ENCODE peak calls at places on chromosomes 7 and 10, in eight cellular contexts. R is psoas muscle, J is neural progenitor cell, B is HFFc6, S is B cell, M is thyroid gland, H is WTC11, A is tibial artery. X is an unnamed sample.

GRCh38 chr10:13890617-13891541 is 304.1 kb downstream of the PRPF18 start:
- DNase-seq in R (peak; percentile 62), M (no peak), A (peak; percentile 53), B (peak; percentile 25), S (peak; percentile 25), J (peak; percentile 62), H (no peak), X (peak; percentile 42)

GRCh38 chr7:1564603-1565022 is 5.2 kb downstream of the PSMG3 start:
- DNase-seq in S (peak; percentile 12), A (no peak), B (no peak), M (no peak), H (no peak), R (peak; percentile 46), J (no peak), X (no peak)

GRCh38 chr7:104059103-104059502 is 69.6 kb upstream of the RELN start:
- DNase-seq in B (no peak), R (no peak), A (no peak), H (no peak), M (no peak), J (no peak), S (no peak), X (no peak)

GRCh38 chr7:25014735-25015134 is 34.8 kb upstream of the OSBPL3 start:
- DNase-seq in M (no peak), R (no peak), B (peak; percentile 95), A (no peak), H (no peak), S (no peak), J (no peak), X (no peak)

GRCh38 chr10:71342850-71343773 is 24.1 kb downstream of the SLC29A3 start:
- DNase-seq in H (no peak), J (no peak), M (no peak), B (peak; percentile 16), R (no peak), S (no peak), A (no peak), X (no peak)

GRCh38 chr10:113381906-113382562 is 170.8 kb upstream of the HABP2 start:
- DNase-seq in J (no peak), A (no peak), S (peak; percentile 16), H (no peak), M (no peak), B (peak; percentile 35), R (no peak), X (no peak)

GRCh38 chr7:114026486-114027089 is 107.8 kb upstream of the PPP1R3A start:
- DNase-seq in A (no peak), M (no peak), B (peak; percentile 47), S (peak; percentile 29), R (no peak), H (no peak), J (peak; percentile 82), X (peak; percentile 29)

GRCh38 chr10:46541735-46542566 is 14.5 kb downstream of the GPRIN2 start:
- DNase-seq in M (no peak), S (peak; percentile 28), H (peak; percentile 13), R (peak; percentile 22), A (peak; percentile 14), B (no peak), J (no peak), X (no peak)

GRCh38 chr7:98733036-98733435 is 116.0 kb downstream of the NPTX2 start:
- DNase-seq in M (no peak), A (no peak), S (no peak), R (no peak), J (peak; percentile 48), H (peak; percentile 87), B (peak; percentile 17), X (peak; percentile 74)

GRCh38 chr10:16689227-16689626 is 128.0 kb downstream of the RSU1 start:
- DNase-seq in J (no peak), A (no peak), B (no peak), H (no peak), R (no peak), S (no peak), M (no peak), X (no peak)

GRCh38 chr7:139509535-139509934 is 13.9 kb upstream of the CLEC2L start:
- DNase-seq in B (no peak), R (no peak), H (no peak), A (no peak), S (no peak), J (no peak), M (no peak), X (no peak)

GRCh38 chr10:110456046-110456445 is 41.7 kb upstream of the DUSP5 start:
- DNase-seq in A (no peak), S (no peak), H (no peak), J (no peak), B (no peak), M (peak; percentile 14), R (no peak), X (no peak)

GRCh38 chr10:5563991-5564536 is 39.3 kb downstream of the CALML3 start:
- DNase-seq in H (no peak), J (no peak), R (peak; percentile 46), B (peak; percentile 76), S (no peak), M (no peak), A (no peak), X (no peak)

GRCh38 chr10:92688927-92689662 is 660 bp upstream of the HHEX start:
- DNase-seq in H (peak; percentile 55), S (peak; percentile 49), B (no peak), R (peak; percentile 55), J (peak; percentile 63), M (peak; percentile 88), A (peak; percentile 22), X (peak; percentile 55)
- TF ChIP-seq CTCF in H (no peak), S (peak; percentile 34), B (peak; percentile 37), R (no peak), J (no peak), M (peak; percentile 5), A (no peak), X (no peak)

DNA sequence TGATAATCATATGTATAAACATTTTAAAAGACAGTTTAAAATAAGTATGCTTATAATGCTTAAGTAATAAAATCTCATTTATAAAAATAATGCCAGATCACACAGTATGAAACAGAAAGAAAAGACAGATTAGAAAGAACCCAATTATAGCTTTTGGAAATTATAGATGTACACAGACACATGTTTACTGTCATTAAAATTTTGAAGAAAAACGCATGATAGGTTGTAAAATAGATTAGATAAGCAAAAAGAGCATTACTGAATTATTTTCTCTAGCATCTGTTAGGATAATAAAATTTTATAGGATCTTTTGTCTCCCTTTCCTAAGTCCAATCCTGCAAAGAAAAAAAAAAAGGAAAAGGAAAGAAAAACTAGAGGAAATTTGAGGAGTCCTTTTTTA is 1107.3 kb upstream of the LRRN3 start:
- DNase-seq in A (no peak), M (no peak), H (no peak), S (no peak), B (no peak), J (no peak), R (no peak), X (no peak)
- TF ChIP-seq CTCF in A (no peak), M (no peak), H (no peak), S (no peak), B (no peak), J (no peak), R (no peak), X (no peak)

GRCh38 chr7:45721949-45722598 is 147.9 kb downstream of the ADCY1 start:
- DNase-seq in H (no peak), B (no peak), S (peak; percentile 3), A (no peak), R (no peak), M (no peak), J (no peak), X (no peak)
- TF ChIP-seq CTCF in H (no peak), B (peak; percentile 54), S (no peak), A (no peak), R (no peak), M (no peak), J (peak; percentile 23), X (no peak)

GRCh38 chr10:359762-360161 is 224.5 kb downstream of the ZMYND11 start:
- DNase-seq in H (no peak), A (no peak), R (no peak), S (no peak), J (no peak), B (no peak), M (no peak), X (no peak)

GRCh38 chr10:356452-356851 is 221.2 kb downstream of the ZMYND11 start:
- DNase-seq in M (no peak), S (peak; percentile 64), H (no peak), A (no peak), J (no peak), B (no peak), R (no peak), X (no peak)

GRCh38 chr10:359093-359492 is 223.8 kb downstream of the ZMYND11 start:
- DNase-seq in B (no peak), A (no peak), M (no peak), J (no peak), S (no peak), R (no peak), H (no peak), X (no peak)

GRCh38 chr10:354901-355617 is 219.8 kb downstream of the ZMYND11 start:
- DNase-seq in B (no peak), J (no peak), M (no peak), A (no peak), S (no peak), H (no peak), R (no peak), X (no peak)

GRCh38 chr10:357201-357950 is 222.1 kb downstream of the ZMYND11 start:
- DNase-seq in A (no peak), B (no peak), S (no peak), H (no peak), R (no peak), M (no peak), J (no peak), X (no peak)
- TF ChIP-seq CTCF in A (no peak), B (no peak), S (no peak), H (no peak), R (no peak), M (no peak), J (no peak), X (no peak)

GRCh38 chr7:13949450-13949849 is 40.0 kb downstream of the ETV1 start:
- DNase-seq in A (no peak), R (no peak), H (no peak), S (no peak), J (no peak), B (no peak), M (no peak), X (no peak)
- TF ChIP-seq CTCF in A (no peak), R (no peak), H (no peak), S (no peak), J (no peak), B (no peak), M (no peak), X (no peak)

DNA sequence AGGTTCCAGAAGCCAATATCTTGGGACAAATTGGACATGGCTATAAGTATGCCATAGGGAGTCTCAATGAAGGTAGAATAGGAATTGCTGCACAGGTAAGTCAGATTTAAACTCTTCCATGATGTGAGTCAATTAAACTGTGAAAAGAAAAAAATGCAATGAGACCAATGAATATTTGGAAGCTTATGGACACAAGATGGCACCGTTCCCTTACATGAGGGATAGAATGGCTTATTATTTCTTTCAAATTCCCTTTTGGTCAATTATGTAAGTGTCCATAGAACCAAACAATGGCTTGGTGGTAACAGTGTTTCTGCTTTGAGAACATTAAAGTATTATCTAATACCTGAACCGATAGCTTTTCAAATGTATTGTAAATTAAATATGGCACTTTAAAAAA is 35.6 kb downstream of the ACADSB start:
- DNase-seq in H (no peak), M (no peak), A (no peak), B (no peak), R (no peak), J (no peak), S (no peak), X (no peak)
- TF ChIP-seq CTCF in H (no peak), M (no peak), A (no peak), B (peak; percentile 68), R (no peak), J (peak; percentile 51), S (no peak), X (no peak)